ENCODE peak calls at places on chromosomes 7 and 10, in four cellular contexts. Q, L, B and A are unnamed samples.

GRCh38 chr10:7405637-7406036 is 5.2 kb downstream of the SFMBT2 start:
- DNase-seq in Q (no peak), B (no peak), L (no peak), A (no peak)

GRCh38 chr10:93288679-93289634 is 193.2 kb downstream of the MYOF start:
- DNase-seq in B (peak; percentile 56), L (peak; percentile 60), Q (peak; percentile 66), A (peak; percentile 6)

GRCh38 chr7:143410523-143411004 is 1.9 kb upstream of the EPHA1 start:
- DNase-seq in Q (no peak), B (no peak), L (no peak), A (no peak)

GRCh38 chr10:6423004-6423403 is 157.1 kb downstream of the PRKCQ start:
- DNase-seq in L (no peak), B (no peak), Q (no peak), A (peak; percentile 67)

GRCh38 chr7:126696639-126697038 is 556.1 kb downstream of the GRM8 start:
- DNase-seq in Q (no peak), L (no peak), B (no peak), A (no peak)

GRCh38 chr10:90179696-90180407 is 478.5 kb downstream of the KIF20B start:
- DNase-seq in B (no peak), Q (peak; percentile 58), L (peak; percentile 38), A (peak; percentile 89)

GRCh38 chr10:60669491-60669890 is 108.8 kb upstream of the CDK1 start:
- DNase-seq in L (no peak), Q (no peak), B (no peak), A (no peak)

GRCh38 chr7:14748461-14748860 is 154.1 kb downstream of the DGKB start:
- DNase-seq in Q (peak; percentile 27), L (no peak), B (no peak), A (peak; percentile 26)

GRCh38 chr7:3162286-3162685 is 118.6 kb upstream of the CARD11 start:
- DNase-seq in L (no peak), Q (no peak), B (no peak), A (no peak)

GRCh38 chr10:131655101-131655849 is 245.5 kb upstream of the PPP2R2D start:
- DNase-seq in Q (no peak), B (peak; percentile 6), L (no peak), A (no peak)

GRCh38 chr10:73813333-73813732 is 1.9 kb upstream of the NDST2 start:
- DNase-seq in L (no peak), Q (no peak), B (no peak), A (no peak)

GRCh38 chr7:156493942-156494341 is 146.6 kb upstream of the RNF32 start:
- DNase-seq in B (no peak), L (no peak), Q (no peak), A (no peak)

GRCh38 chr10:97139651-97140283 is 46.0 kb downstream of the SLIT1 start:
- DNase-seq in L (no peak), Q (no peak), B (no peak), A (no peak)

GRCh38 chr10:119447421-119447820 is 95.1 kb downstream of the RGS10 start:
- DNase-seq in B (no peak), Q (no peak), L (no peak), A (no peak)

GRCh38 chr10:99328579-99329237 is 448 bp upstream of the CNNM1 start:
- DNase-seq in Q (no peak), L (no peak), B (no peak), A (no peak)

GRCh38 chr7:46619723-46620310 is 698.7 kb upstream of the IGFBP3 start:
- DNase-seq in Q (no peak), L (no peak), B (no peak), A (no peak)

GRCh38 chr7:12434012-12434642 is 30.5 kb upstream of the VWDE start:
- DNase-seq in B (no peak), Q (no peak), L (no peak), A (no peak)

GRCh38 chr7:132618956-132619305 is 42.7 kb upstream of the PLXNA4 start:
- DNase-seq in B (no peak), Q (no peak), L (no peak), A (no peak)

GRCh38 chr10:62052276-62052675 is 150.8 kb downstream of the ARID5B start:
- DNase-seq in Q (no peak), B (no peak), L (no peak), A (no peak)

GRCh38 chr10:62050941-62051433 is 149.5 kb downstream of the ARID5B start:
- DNase-seq in Q (peak; percentile 66), L (peak; percentile 92), B (peak; percentile 76), A (peak; percentile 67)

GRCh38 chr10:62049815-62050626 is 148.5 kb downstream of the ARID5B start:
- DNase-seq in B (no peak), L (no peak), Q (no peak), A (no peak)

GRCh38 chr10:62048919-62049636 is 147.6 kb downstream of the ARID5B start:
- DNase-seq in Q (peak; percentile 96), L (peak; percentile 88), B (peak; percentile 95), A (peak; percentile 88)

GRCh38 chr10:62050627-62050924 is 149.1 kb downstream of the ARID5B start:
- DNase-seq in Q (no peak), B (no peak), L (no peak), A (no peak)
- H3K27ac ChIP-seq in Q (peak overlapping the region; percentile 84), B (peak overlapping the region; percentile 88), L (peak overlapping the region; percentile 87), A (peak overlapping the region; percentile 68)

GRCh38 chr10:59242991-59243390 is 66.5 kb downstream of the PHYHIPL start:
- DNase-seq in B (no peak), Q (no peak), L (no peak), A (no peak)

GRCh38 chr10:59245751-59246150 is 69.3 kb downstream of the PHYHIPL start:
- DNase-seq in Q (no peak), B (no peak), L (no peak), A (no peak)

GRCh38 chr10:59242057-59242456 is 65.6 kb downstream of the PHYHIPL start:
- DNase-seq in B (no peak), L (no peak), Q (no peak), A (no peak)

GRCh38 chr10:59243611-59244195 is 67.3 kb downstream of the PHYHIPL start:
- DNase-seq in L (no peak), Q (no peak), B (no peak), A (no peak)

GRCh38 chr10:59244871-59245270 is 68.4 kb downstream of the PHYHIPL start:
- DNase-seq in B (no peak), Q (no peak), L (no peak), A (no peak)
- H3K27ac ChIP-seq in B (no peak overlapping the region), Q (no peak overlapping the region), L (no peak overlapping the region), A (no peak overlapping the region)

DNA sequence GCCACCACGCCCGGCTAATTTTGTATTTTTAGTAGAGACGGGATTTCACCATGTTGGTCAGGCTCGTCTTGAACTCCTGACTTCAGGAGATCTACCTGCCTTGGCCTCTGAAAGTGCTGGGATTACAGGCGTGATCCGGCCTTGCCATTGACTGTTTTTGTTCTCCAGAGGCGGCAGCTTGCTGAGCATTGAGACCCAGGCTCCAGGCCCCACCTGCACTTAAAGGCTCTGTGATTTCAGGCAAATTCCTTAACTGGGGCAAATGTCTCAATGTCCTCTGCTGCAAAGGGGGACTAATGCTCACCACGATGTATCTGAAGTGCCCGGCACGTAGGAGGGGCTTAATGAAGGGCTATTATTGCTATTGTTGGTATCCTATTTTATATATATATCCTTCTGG is 29.0 kb downstream of the TRIM8 start:
- DNase-seq in Q (no peak), L (no peak), B (no peak), A (no peak)
- H3K27ac ChIP-seq in Q (peak overlapping the region; percentile 21), L (no peak overlapping the region), B (peak overlapping the region; percentile 90), A (peak overlapping the region; percentile 43)

DNA sequence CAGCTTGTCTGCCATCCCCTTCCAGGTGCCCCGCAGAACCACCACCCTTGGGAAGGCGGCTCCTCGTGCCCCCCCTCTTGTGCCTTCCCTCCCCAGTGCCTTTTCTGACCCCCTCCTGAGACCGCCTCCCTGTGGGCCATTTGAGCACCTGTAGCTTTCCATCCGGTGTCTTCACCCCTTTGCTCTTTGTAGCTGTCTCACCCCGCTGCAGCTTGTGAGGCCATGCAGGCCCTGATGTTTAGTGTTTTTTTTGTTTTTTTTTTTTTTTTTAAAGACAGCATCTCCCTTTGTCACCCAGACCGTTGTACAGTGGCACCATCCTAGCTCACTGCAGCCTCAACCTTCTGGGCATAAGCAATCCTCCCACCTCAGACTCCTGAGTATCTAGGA is 52.5 kb downstream of the CUX1 start:
- DNase-seq in Q (no peak), B (no peak), L (no peak), A (no peak)
- H3K27ac ChIP-seq in Q (peak overlapping the region; percentile 21), B (no peak overlapping the region), L (no peak overlapping the region), A (peak overlapping the region; percentile 79)